ENCODE peak calls at places on chromosome 10, in eight cellular contexts. K, Z, X, J, H, I, R and T are unnamed samples.

GRCh38 chr10:128221128-128221527 is 94.9 kb upstream of the MKI67 start:
- DNase-seq in Z (no peak), X (no peak), R (no peak), K (no peak), J (no peak), H (no peak), I (no peak), T (no peak)

GRCh38 chr10:129541208-129541607 is 74.2 kb downstream of the MGMT start:
- DNase-seq in H (no peak), Z (no peak), K (no peak), X (no peak), R (no peak), I (no peak), J (no peak), T (no peak)

GRCh38 chr10:30056767-30057355 is 2.5 kb downstream of the JCAD start:
- DNase-seq in H (peak), X (peak), I (no peak), R (no peak), J (no peak), K (peak), Z (no peak), T (peak)

GRCh38 chr10:19815036-19815435 is 1.2 kb upstream of the PLXDC2 start:
- DNase-seq in H (no peak), X (no peak), Z (no peak), J (no peak), I (no peak), K (no peak), R (no peak), T (no peak)

GRCh38 chr10:62742447-62743105 is 61.9 kb upstream of the ADO start:
- DNase-seq in Z (no peak), J (no peak), K (no peak), I (no peak), X (no peak), H (no peak), R (no peak), T (no peak)

GRCh38 chr10:59907918-59908807 is 1.8 kb upstream of the CCDC6 start:
- DNase-seq in K (peak), J (peak), Z (peak), I (no peak), X (peak), H (peak), R (peak), T (no peak)

GRCh38 chr10:93718937-93719725 is 16.7 kb upstream of the FRA10AC1 start:
- DNase-seq in Z (no peak), I (no peak), H (peak), X (no peak), K (no peak), R (no peak), J (peak), T (no peak)

GRCh38 chr10:97889461-97890265 is 40.0 kb downstream of the GOLGA7B start:
- DNase-seq in R (no peak), Z (no peak), I (no peak), H (peak), X (peak), K (peak), J (no peak), T (no peak)

GRCh38 chr10:84156768-84157167 is 16.8 kb upstream of the GPR15LG start:
- DNase-seq in K (no peak), H (no peak), Z (no peak), R (no peak), J (no peak), X (no peak), I (no peak), T (no peak)

GRCh38 chr10:123445336-123445735 is 220.8 kb upstream of the GPR26 start:
- DNase-seq in J (peak), K (no peak), X (no peak), R (no peak), Z (no peak), H (no peak), I (no peak), T (no peak)

GRCh38 chr10:7385114-7385513 is 25.7 kb downstream of the SFMBT2 start:
- DNase-seq in X (no peak), Z (no peak), J (no peak), H (no peak), K (no peak), I (no peak), R (no peak), T (no peak)

GRCh38 chr10:79937661-79938226 is 11.2 kb downstream of the SFTPD start:
- DNase-seq in J (no peak), H (no peak), Z (peak), R (peak), X (no peak), I (no peak), K (no peak), T (no peak)

GRCh38 chr10:98610301-98610700 is 163.6 kb upstream of the HPS1 start:
- DNase-seq in K (no peak), H (no peak), X (no peak), J (no peak), R (no peak), Z (no peak), I (no peak), T (no peak)

GRCh38 chr10:62805139-62806092 is 896 bp downstream of the ADO start:
- DNase-seq in H (peak), I (peak), K (peak), Z (peak), X (no peak), R (peak), J (peak), T (peak)

GRCh38 chr10:113959383-113959760 is 84.3 kb upstream of the ADRB1 start:
- DNase-seq in Z (no peak), X (no peak), R (no peak), H (no peak), K (peak), I (no peak), J (peak), T (no peak)

GRCh38 chr10:49592726-49593563 is 17.2 kb upstream of the SLC18A3 start:
- DNase-seq in I (no peak), J (peak), R (peak), H (peak), X (peak), Z (peak), K (peak), T (peak)

GRCh38 chr10:34139559-34139958 is 675.5 kb downstream of the PARD3 start:
- DNase-seq in H (no peak), J (no peak), K (no peak), R (no peak), X (no peak), Z (no peak), I (no peak), T (no peak)

GRCh38 chr10:33114451-33114944 is 156.5 kb upstream of the ITGB1 start:
- DNase-seq in X (no peak), K (no peak), Z (no peak), R (no peak), J (no peak), I (no peak), H (no peak), T (no peak)

GRCh38 chr10:131870831-131871672 is 29.8 kb upstream of the PPP2R2D start:
- DNase-seq in K (no peak), Z (no peak), J (no peak), R (no peak), I (no peak), H (no peak), X (no peak), T (no peak)